ENCODE peak calls at places on chromosomes 3 and 15, in four cellular contexts. B is Calu3, X is NCI-H748 treated with DMSO at 0.1 percent for 48 hours, G is body of pancreas. J is an unnamed sample.

GRCh38 chr15:96330450-96331140 is at the start of gene NR2F2:
- DNase-seq in B (peak; percentile 98), X (peak; percentile 70), G (peak; percentile 99), J (peak; percentile 97)

GRCh38 chr15:73915085-73915484 is 11.2 kb upstream of the LOXL1 start:
- DNase-seq in B (no peak), G (no peak), X (no peak), J (no peak)

GRCh38 chr15:38325290-38325990 is 72.8 kb downstream of the SPRED1 start:
- DNase-seq in X (no peak), B (no peak), G (no peak), J (no peak)

GRCh38 chr3:74314696-74315095 is 299.8 kb downstream of the CNTN3 start:
- DNase-seq in G (no peak), B (no peak), X (no peak), J (no peak)

GRCh38 chr3:143170043-143170442 is 50.5 kb downstream of the CHST2 start:
- DNase-seq in X (no peak), G (no peak), B (no peak), J (no peak)

GRCh38 chr3:9386501-9387321 is 10.7 kb upstream of the SETD5 start:
- DNase-seq in B (no peak), G (no peak), X (no peak), J (no peak)

GRCh38 chr15:70343961-70344360 is 246.2 kb upstream of the TLE3 start:
- DNase-seq in X (no peak), G (no peak), B (no peak), J (no peak)

GRCh38 chr15:82122754-82123400 is 77.1 kb upstream of the MEX3B start:
- DNase-seq in X (no peak), G (no peak), B (peak; percentile 26), J (peak; percentile 41)

GRCh38 chr15:52699457-52699856 is 20.3 kb upstream of the ATOSA start:
- DNase-seq in G (no peak), X (no peak), B (no peak), J (no peak)

GRCh38 chr15:71290002-71290401 is 174.7 kb downstream of the THSD4 start:
- DNase-seq in B (no peak), G (no peak), X (no peak), J (no peak)

GRCh38 chr3:54356299-54357037 is 234.1 kb downstream of the CACNA2D3 start:
- DNase-seq in B (no peak), X (no peak), G (peak; percentile 7), J (no peak)

GRCh38 chr3:25262322-25262721 is 165.7 kb upstream of the RARB start:
- DNase-seq in G (no peak), X (no peak), B (no peak), J (no peak)

J was measured in Caki2.